ENCODE peak calls at places on chromosomes 2 and 18, in ten cellular contexts. I, K, L, H, V, M, S, R, N and C are unnamed samples. For H3K27me3, the result is how much of the 10 kb centered on the place peaks cover.

GRCh38 chr2:26072925-26073768 is 39.3 kb downstream of the RAB10 start:
- DNase-seq in I (no peak), K (no peak), L (peak), H (no peak), V (no peak), M (no peak), S (no peak), R (no peak), N (no peak), C (no peak)

GRCh38 chr2:26735883-26736588 is 28.0 kb upstream of the SLC35F6 start:
- DNase-seq in I (no peak), K (peak), L (no peak), H (no peak), V (no peak), M (no peak), S (no peak), R (peak), N (no peak), C (no peak)

GRCh38 chr2:23698116-23698732 is 228.7 kb downstream of the ATAD2B start:
- DNase-seq in I (no peak), K (no peak), L (no peak), H (no peak), V (no peak), M (peak), S (no peak), R (no peak), N (no peak), C (no peak)

GRCh38 chr18:41395695-41396094 is 559.3 kb upstream of the PIK3C3 start:
- DNase-seq in I (no peak), K (no peak), L (no peak), H (no peak), V (peak), M (no peak), S (no peak), R (no peak), N (no peak), C (no peak)

GRCh38 chr18:26468931-26469340 is 79.4 kb downstream of the KCTD1 start:
- DNase-seq in I (no peak), K (no peak), L (peak), H (no peak), V (no peak), M (no peak), S (no peak), R (peak), N (no peak), C (no peak)

GRCh38 chr2:240584486-240585031 is 2.0 kb upstream of the CAPN10 start:
- DNase-seq in I (no peak), K (peak), L (peak), H (peak), V (no peak), M (no peak), S (no peak), R (no peak), N (peak), C (no peak)

GRCh38 chr2:71614976-71615768 is 161.8 kb downstream of the DYSF start:
- DNase-seq in I (no peak), K (no peak), L (no peak), H (peak), V (peak), M (peak), S (peak), R (peak), N (peak), C (peak)

GRCh38 chr18:457533-457932 is 43.0 kb downstream of the COLEC12 start:
- DNase-seq in I (no peak), K (no peak), L (no peak), H (no peak), V (peak), M (no peak), S (no peak), R (no peak), N (no peak), C (no peak)

GRCh38 chr18:58578835-58579560 is 49.9 kb downstream of the ALPK2 start:
- DNase-seq in I (no peak), K (no peak), L (no peak), H (no peak), V (peak), M (no peak), S (no peak), R (no peak), N (no peak), C (no peak)

GRCh38 chr2:8049851-8050571 is 631.8 kb upstream of the ID2 start:
- DNase-seq in I (no peak), K (no peak), L (no peak), H (no peak), V (no peak), M (no peak), S (no peak), R (no peak), N (no peak), C (no peak)

GRCh38 chr2:43293744-43294695 is 67.6 kb upstream of the ZFP36L2 start:
- DNase-seq in I (no peak), K (no peak), L (peak), H (peak), V (peak), M (no peak), S (no peak), R (peak), N (no peak), C (no peak)

GRCh38 chr2:138274421-138275291 is 226.9 kb upstream of the SPOPL start:
- DNase-seq in I (no peak), K (peak), L (no peak), H (no peak), V (peak), M (no peak), S (no peak), R (no peak), N (no peak), C (no peak)

GRCh38 chr2:147688252-147688651 is 156.6 kb upstream of the ACVR2A start:
- DNase-seq in I (no peak), K (no peak), L (no peak), H (no peak), V (no peak), M (no peak), S (no peak), R (no peak), N (no peak), C (no peak)

GRCh38 chr2:136538489-136538888 is 226.9 kb upstream of the THSD7B start:
- DNase-seq in I (no peak), K (no peak), L (no peak), H (peak), V (no peak), M (no peak), S (no peak), R (no peak), N (no peak), C (no peak)

GRCh38 chr2:232315923-232316299 is 62.6 kb upstream of the ALPP start:
- DNase-seq in I (no peak), K (no peak), L (no peak), H (no peak), V (no peak), M (no peak), S (no peak), R (no peak), N (no peak), C (no peak)

GRCh38 chr2:152483276-152483996 is 148.5 kb downstream of the FMNL2 start:
- DNase-seq in I (no peak), K (no peak), L (no peak), H (no peak), V (peak), M (no peak), S (no peak), R (no peak), N (no peak), C (no peak)

GRCh38 chr2:158953454-158953853 is 15.0 kb upstream of the TANC1 start:
- DNase-seq in I (no peak), K (no peak), L (no peak), H (no peak), V (peak), M (no peak), S (no peak), R (no peak), N (peak), C (no peak)

GRCh38 chr2:194116861-194117260 is 1540.2 kb upstream of the SLC39A10 start:
- DNase-seq in I (no peak), K (no peak), L (no peak), H (no peak), V (no peak), M (no peak), S (no peak), R (no peak), N (no peak), C (no peak)

GRCh38 chr2:128538401-128538800 is 219.7 kb upstream of the HS6ST1 start:
- DNase-seq in I (no peak), K (peak), L (no peak), H (no peak), V (peak), M (no peak), S (no peak), R (no peak), N (no peak), C (no peak)

GRCh38 chr2:112706170-112706664 is 14.6 kb upstream of the NT5DC4 start:
- DNase-seq in I (no peak), K (no peak), L (peak), H (no peak), V (peak), M (no peak), S (no peak), R (no peak), N (no peak), C (no peak)

GRCh38 chr2:201936817-201937216 is 96.8 kb upstream of the FZD7 start:
- DNase-seq in I (no peak), K (no peak), L (no peak), H (no peak), V (no peak), M (no peak), S (no peak), R (no peak), N (no peak), C (no peak)

GRCh38 chr2:124983595-124983994 is 958.5 kb downstream of the CNTNAP5 start:
- DNase-seq in I (no peak), K (no peak), L (no peak), H (no peak), V (peak), M (no peak), S (no peak), R (no peak), N (no peak), C (no peak)

GRCh38 chr2:218003265-218003950 is 613 bp upstream of the TNS1 start:
- DNase-seq in I (no peak), K (no peak), L (no peak), H (peak), V (peak), M (no peak), S (no peak), R (peak), N (peak), C (peak)

GRCh38 chr18:61286867-61287266 is 46.4 kb upstream of the CDH20 start:
- DNase-seq in I (no peak), K (no peak), L (no peak), H (no peak), V (no peak), M (no peak), S (no peak), R (no peak), N (no peak), C (no peak)

GRCh38 chr2:80499095-80499494 is 194.5 kb upstream of the LRRTM1 start:
- DNase-seq in I (no peak), K (no peak), L (peak), H (peak), V (peak), M (no peak), S (no peak), R (peak), N (no peak), C (peak)

GRCh38 chr2:240935101-240935876 is 29.2 kb downstream of the CROCC2 start:
- DNase-seq in I (no peak), K (peak), L (no peak), H (peak), V (no peak), M (peak), S (peak), R (no peak), N (peak), C (peak)

GRCh38 chr2:144701259-144701658 is 181.3 kb upstream of the ZEB2 start:
- DNase-seq in I (no peak), K (no peak), L (no peak), H (no peak), V (no peak), M (no peak), S (no peak), R (no peak), N (no peak), C (no peak)

GRCh38 chr18:35283923-35284794 is 5.9 kb downstream of the ZSCAN30 start:
- DNase-seq in I (no peak), K (no peak), L (peak), H (peak), V (no peak), M (no peak), S (no peak), R (no peak), N (no peak), C (no peak)

GRCh38 chr2:1628893-1629292 is 115.4 kb downstream of the PXDN start:
- DNase-seq in I (no peak), K (no peak), L (no peak), H (peak), V (peak), M (no peak), S (no peak), R (peak), N (peak), C (no peak)

GRCh38 chr2:134119117-134119671 is 134.7 kb upstream of the MGAT5 start:
- DNase-seq in I (no peak), K (no peak), L (peak), H (no peak), V (no peak), M (no peak), S (no peak), R (no peak), N (no peak), C (no peak)

GRCh38 chr2:134120160-134120717 is 133.6 kb upstream of the MGAT5 start:
- DNase-seq in I (no peak), K (peak), L (no peak), H (peak), V (no peak), M (no peak), S (no peak), R (no peak), N (peak), C (no peak)

GRCh38 chr2:134120718-134121630 is 132.9 kb upstream of the MGAT5 start:
- DNase-seq in I (no peak), K (peak), L (peak), H (peak), V (peak), M (peak), S (no peak), R (peak), N (peak), C (peak)

GRCh38 chr2:134118279-134119116 is 135.4 kb upstream of the MGAT5 start:
- DNase-seq in I (peak), K (peak), L (peak), H (peak), V (peak), M (peak), S (peak), R (peak), N (peak), C (peak)

GRCh38 chr2:134119672-134120159 is 134.2 kb upstream of the MGAT5 start:
- DNase-seq in I (peak), K (peak), L (peak), H (peak), V (peak), M (peak), S (peak), R (peak), N (peak), C (peak)
- TF ChIP-seq POLR2A in I (no peak), K (peak), L (peak), H (peak), V (peak), M (peak), S (no peak), R (peak), N (peak), C (peak)

GRCh38 chr18:75391275-75392115 is 36.0 kb downstream of the SMIM21 start:
- DNase-seq in I (no peak), K (no peak), L (no peak), H (no peak), V (no peak), M (no peak), S (no peak), R (no peak), N (no peak), C (no peak)
- H3K27me3 ChIP-seq in I (under half), K (under half), L (under half), H (under half), V (under half), M (under half), S (under half), R (under half), N (under half), C (under half)

GRCh38 chr2:115194623-115195022 is 752.2 kb downstream of the DPP10 start:
- DNase-seq in I (no peak), K (no peak), L (no peak), H (no peak), V (no peak), M (no peak), S (no peak), R (no peak), N (no peak), C (no peak)

GRCh38 chr2:115190459-115190858 is 748.0 kb downstream of the DPP10 start:
- DNase-seq in I (no peak), K (no peak), L (no peak), H (no peak), V (no peak), M (no peak), S (no peak), R (no peak), N (no peak), C (no peak)
- TF ChIP-seq POLR2A in I (no peak), K (no peak), L (no peak), H (no peak), V (no peak), M (no peak), S (no peak), R (no peak), N (no peak), C (no peak)

DNA sequence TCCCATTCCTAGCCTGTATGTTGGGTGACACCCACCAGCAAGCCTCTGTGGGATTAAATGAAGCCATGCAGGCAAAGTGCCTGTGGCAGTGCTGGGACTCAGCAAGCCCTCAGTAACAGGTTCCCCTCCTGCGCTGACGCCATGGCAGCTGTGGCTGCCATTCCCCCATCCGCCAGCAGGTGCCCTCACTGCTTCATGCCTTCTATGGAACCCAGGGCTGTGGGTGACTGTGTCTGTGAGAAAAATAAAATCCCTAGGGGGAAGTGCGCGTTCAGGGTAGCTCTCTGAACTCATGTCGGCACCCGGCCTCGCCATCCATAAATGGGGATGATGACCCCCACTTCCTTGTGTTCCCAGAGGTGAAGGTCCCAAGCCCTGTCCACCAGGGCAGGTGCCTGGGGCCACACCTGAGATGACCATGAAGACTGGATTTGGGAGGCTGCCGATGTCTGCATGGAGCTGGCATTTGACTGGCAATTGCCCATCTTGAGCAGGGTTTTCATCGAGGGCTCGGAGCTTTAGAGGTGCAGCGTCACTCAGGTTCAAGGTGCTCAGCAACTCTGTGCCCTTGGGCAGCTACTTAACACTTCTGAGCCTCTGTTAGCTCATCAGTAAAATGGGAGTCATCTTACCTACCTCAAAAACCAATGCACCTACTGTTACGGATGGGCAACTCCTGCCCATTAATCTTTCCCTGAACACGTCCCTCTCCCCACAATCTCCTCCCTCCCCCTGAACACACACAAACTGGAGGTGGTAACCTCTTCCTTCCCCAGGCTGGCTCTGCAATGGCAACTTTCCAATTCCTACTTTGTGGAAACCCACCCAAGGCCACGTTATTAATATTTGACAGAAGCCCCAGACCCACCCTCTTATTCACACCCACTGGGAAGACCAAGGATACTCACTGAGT is 2.9 kb upstream of the MAL start:
- DNase-seq in I (no peak), K (peak), L (peak), H (peak), V (peak), M (peak), S (peak), R (peak), N (peak), C (peak)
- H3K27me3 ChIP-seq in I (under half), K (under half), L (under half), H (under half), V (half or more), M (under half), S (half or more), R (under half), N (under half), C (under half)

GRCh38 chr2:175015340-175015739 is 10.2 kb upstream of the CHN1 start:
- DNase-seq in I (no peak), K (no peak), L (no peak), H (no peak), V (no peak), M (no peak), S (no peak), R (no peak), N (no peak), C (no peak)
- TF ChIP-seq POLR2A in I (no peak), K (no peak), L (no peak), H (no peak), V (no peak), M (no peak), S (no peak), R (no peak), N (no peak), C (no peak)

GRCh38 chr2:167297292-167297691 is 409.0 kb downstream of the XIRP2 start:
- DNase-seq in I (no peak), K (no peak), L (no peak), H (no peak), V (no peak), M (no peak), S (no peak), R (no peak), N (no peak), C (no peak)
- H3K27me3 ChIP-seq in I (under half), K (under half), L (under half), H (under half), V (under half), M (under half), S (under half), R (under half), N (under half), C (under half)

DNA sequence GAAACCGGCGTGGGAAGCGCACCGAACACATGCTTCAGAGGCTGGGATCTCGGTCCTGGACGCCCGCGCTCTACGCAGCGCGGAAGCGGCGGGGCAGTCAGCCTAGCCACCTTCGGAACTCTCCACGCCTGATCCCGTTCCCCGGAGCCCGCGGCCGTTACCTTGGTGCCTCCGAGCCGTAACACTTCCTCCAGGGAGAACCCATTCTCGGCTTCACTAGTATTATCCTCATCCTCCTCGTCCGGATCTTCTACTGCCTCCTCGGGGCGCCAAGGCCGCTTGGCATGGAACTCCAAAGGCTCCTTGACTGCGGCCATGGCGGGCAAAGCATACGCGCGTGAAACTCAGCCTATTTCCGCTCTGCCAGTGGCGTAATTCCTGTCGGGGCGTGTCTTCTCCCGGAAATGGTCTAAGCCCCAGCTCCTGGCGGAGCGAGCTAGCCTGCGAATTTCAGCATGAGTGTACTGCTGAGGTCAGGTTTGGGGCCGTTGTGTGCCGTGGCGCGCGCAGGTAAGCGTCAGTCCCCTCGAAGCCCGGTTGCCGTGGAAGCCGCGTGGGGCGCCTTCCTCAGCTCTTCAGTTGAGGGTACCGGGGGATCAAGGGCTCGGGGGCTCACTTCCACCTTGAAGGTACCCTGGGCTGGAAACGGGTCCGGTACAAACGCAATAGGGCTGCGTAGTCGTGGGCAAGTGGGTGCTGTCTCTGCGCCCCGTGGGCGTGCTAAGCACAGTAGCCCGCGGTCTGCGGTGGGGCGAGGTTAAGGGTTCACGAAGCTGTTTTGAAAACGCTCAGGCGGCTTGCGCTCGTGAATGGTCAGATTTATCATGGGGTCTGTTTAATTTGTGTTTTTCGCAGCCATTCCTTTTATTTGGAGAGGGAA is at the start of the genes CEBPZ and NDUFAF7:
- DNase-seq in I (peak), K (peak), L (peak), H (peak), V (peak), M (peak), S (peak), R (peak), N (peak), C (peak)
- TF ChIP-seq POLR2A in I (no peak), K (peak), L (peak), H (peak), V (peak), M (peak), S (peak), R (peak), N (peak), C (no peak)